ENCODE peak calls at places on chromosomes 5 and 9, in seven cellular contexts. One of them, this sample, is unnamed.

GRCh38 chr5:80904533-80905187 is 55.5 kb upstream of the RASGRF2 start:
- DNase-seq in RCC 7860: no peak
- DNase-seq in colonic mucosa: no peak
- DNase-seq in caudate nucleus: no peak
- DNase-seq in WTC11: no peak
- DNase-seq in stimulated activated CD8-positive, alpha-beta memory T cell treated with anti-CD3 and anti-CD28 coated beads, Interleukin-15, amount 100 ng/mL, for 4 hours: no peak
- DNase-seq in IMR-90: no peak
- DNase-seq in this sample: no peak

GRCh38 chr9:4592325-4592724 is 69.8 kb upstream of the PLPP6 start:
- DNase-seq in WTC11: no peak
- DNase-seq in RCC 7860: no peak
- DNase-seq in stimulated activated CD8-positive, alpha-beta memory T cell treated with anti-CD3 and anti-CD28 coated beads, Interleukin-15, amount 100 ng/mL, for 4 hours: no peak
- DNase-seq in caudate nucleus: no peak
- DNase-seq in colonic mucosa: no peak
- DNase-seq in IMR-90: no peak
- DNase-seq in this sample: no peak

GRCh38 chr9:75147638-75148037 is 59.3 kb downstream of the OSTF1 start:
- DNase-seq in WTC11: no peak
- DNase-seq in colonic mucosa: no peak
- DNase-seq in IMR-90: peak; percentile 19
- DNase-seq in RCC 7860: no peak
- DNase-seq in caudate nucleus: no peak
- DNase-seq in stimulated activated CD8-positive, alpha-beta memory T cell treated with anti-CD3 and anti-CD28 coated beads, Interleukin-15, amount 100 ng/mL, for 4 hours: no peak
- DNase-seq in this sample: no peak

GRCh38 chr9:129237195-129237611 is 59.1 kb upstream of the IER5L start:
- DNase-seq in colonic mucosa: no peak
- DNase-seq in IMR-90: peak; percentile 65
- DNase-seq in stimulated activated CD8-positive, alpha-beta memory T cell treated with anti-CD3 and anti-CD28 coated beads, Interleukin-15, amount 100 ng/mL, for 4 hours: peak; percentile 51
- DNase-seq in WTC11: no peak
- DNase-seq in caudate nucleus: peak; percentile 15
- DNase-seq in RCC 7860: peak; percentile 45
- DNase-seq in this sample: peak; percentile 36

GRCh38 chr5:39080597-39081204 is 6.5 kb upstream of the RICTOR start:
- DNase-seq in WTC11: peak; percentile 49
- DNase-seq in stimulated activated CD8-positive, alpha-beta memory T cell treated with anti-CD3 and anti-CD28 coated beads, Interleukin-15, amount 100 ng/mL, for 4 hours: no peak
- DNase-seq in colonic mucosa: peak; percentile 41
- DNase-seq in RCC 7860: peak; percentile 52
- DNase-seq in IMR-90: peak; percentile 73
- DNase-seq in caudate nucleus: peak; percentile 32
- DNase-seq in this sample: peak; percentile 24

GRCh38 chr9:32992596-32993238 is 8.7 kb downstream of the APTX start:
- DNase-seq in caudate nucleus: no peak
- DNase-seq in colonic mucosa: no peak
- DNase-seq in IMR-90: peak; percentile 28
- DNase-seq in RCC 7860: no peak
- DNase-seq in stimulated activated CD8-positive, alpha-beta memory T cell treated with anti-CD3 and anti-CD28 coated beads, Interleukin-15, amount 100 ng/mL, for 4 hours: no peak
- DNase-seq in WTC11: no peak
- DNase-seq in this sample: peak; percentile 63

GRCh38 chr9:99057665-99058625 is 47.0 kb upstream of the TGFBR1 start:
- DNase-seq in caudate nucleus: no peak
- DNase-seq in IMR-90: peak; percentile 81
- DNase-seq in WTC11: no peak
- DNase-seq in RCC 7860: peak; percentile 87
- DNase-seq in colonic mucosa: peak; percentile 57
- DNase-seq in stimulated activated CD8-positive, alpha-beta memory T cell treated with anti-CD3 and anti-CD28 coated beads, Interleukin-15, amount 100 ng/mL, for 4 hours: peak; percentile 59
- DNase-seq in this sample: peak; percentile 20

GRCh38 chr5:54226215-54226614 is 84.2 kb downstream of the ARL15 start:
- DNase-seq in colonic mucosa: no peak
- DNase-seq in WTC11: no peak
- DNase-seq in IMR-90: no peak
- DNase-seq in caudate nucleus: no peak
- DNase-seq in stimulated activated CD8-positive, alpha-beta memory T cell treated with anti-CD3 and anti-CD28 coated beads, Interleukin-15, amount 100 ng/mL, for 4 hours: no peak
- DNase-seq in RCC 7860: no peak
- DNase-seq in this sample: peak; percentile 28

GRCh38 chr5:121292664-121293063 is 559.0 kb upstream of the FTMT start:
- DNase-seq in stimulated activated CD8-positive, alpha-beta memory T cell treated with anti-CD3 and anti-CD28 coated beads, Interleukin-15, amount 100 ng/mL, for 4 hours: no peak
- DNase-seq in IMR-90: no peak
- DNase-seq in RCC 7860: no peak
- DNase-seq in caudate nucleus: no peak
- DNase-seq in WTC11: no peak
- DNase-seq in colonic mucosa: no peak
- DNase-seq in this sample: no peak

GRCh38 chr9:27505744-27506161 is 18.3 kb upstream of the IFNK start:
- DNase-seq in RCC 7860: no peak
- DNase-seq in stimulated activated CD8-positive, alpha-beta memory T cell treated with anti-CD3 and anti-CD28 coated beads, Interleukin-15, amount 100 ng/mL, for 4 hours: no peak
- DNase-seq in IMR-90: no peak
- DNase-seq in WTC11: no peak
- DNase-seq in caudate nucleus: no peak
- DNase-seq in colonic mucosa: no peak
- DNase-seq in this sample: no peak

GRCh38 chr9:26326473-26327044 is 566.0 kb downstream of the CAAP1 start:
- DNase-seq in IMR-90: peak; percentile 81
- DNase-seq in caudate nucleus: peak; percentile 15
- DNase-seq in RCC 7860: peak; percentile 63
- DNase-seq in colonic mucosa: peak; percentile 21
- DNase-seq in WTC11: peak; percentile 47
- DNase-seq in stimulated activated CD8-positive, alpha-beta memory T cell treated with anti-CD3 and anti-CD28 coated beads, Interleukin-15, amount 100 ng/mL, for 4 hours: no peak
- DNase-seq in this sample: peak; percentile 81

GRCh38 chr5:129904102-129904666 is at the start of gene CHSY3:
- DNase-seq in IMR-90: peak; percentile 54
- DNase-seq in RCC 7860: peak; percentile 51
- DNase-seq in stimulated activated CD8-positive, alpha-beta memory T cell treated with anti-CD3 and anti-CD28 coated beads, Interleukin-15, amount 100 ng/mL, for 4 hours: no peak
- DNase-seq in colonic mucosa: peak; percentile 81
- DNase-seq in caudate nucleus: peak; percentile 84
- DNase-seq in WTC11: peak; percentile 78
- DNase-seq in this sample: peak; percentile 55

GRCh38 chr9:129624168-129624759 is 1.7 kb upstream of the NTMT1 start:
- DNase-seq in stimulated activated CD8-positive, alpha-beta memory T cell treated with anti-CD3 and anti-CD28 coated beads, Interleukin-15, amount 100 ng/mL, for 4 hours: peak; percentile 41
- DNase-seq in IMR-90: peak; percentile 53
- DNase-seq in WTC11: peak; percentile 88
- DNase-seq in caudate nucleus: peak; percentile 38
- DNase-seq in colonic mucosa: peak; percentile 72
- DNase-seq in RCC 7860: peak; percentile 15
- DNase-seq in this sample: peak; percentile 32

GRCh38 chr5:92374859-92375258 is 991.7 kb upstream of the ARRDC3 start:
- DNase-seq in caudate nucleus: no peak
- DNase-seq in colonic mucosa: no peak
- DNase-seq in IMR-90: no peak
- DNase-seq in RCC 7860: no peak
- DNase-seq in WTC11: no peak
- DNase-seq in stimulated activated CD8-positive, alpha-beta memory T cell treated with anti-CD3 and anti-CD28 coated beads, Interleukin-15, amount 100 ng/mL, for 4 hours: no peak
- DNase-seq in this sample: no peak

GRCh38 chr5:142872217-142872616 is 102.0 kb downstream of the ARHGAP26 start:
- DNase-seq in stimulated activated CD8-positive, alpha-beta memory T cell treated with anti-CD3 and anti-CD28 coated beads, Interleukin-15, amount 100 ng/mL, for 4 hours: no peak
- DNase-seq in colonic mucosa: no peak
- DNase-seq in WTC11: no peak
- DNase-seq in IMR-90: no peak
- DNase-seq in caudate nucleus: no peak
- DNase-seq in RCC 7860: no peak
- DNase-seq in this sample: no peak

GRCh38 chr5:124980174-124980941 is 233.9 kb upstream of the ZNF608 start:
- DNase-seq in WTC11: peak; percentile 53
- DNase-seq in RCC 7860: no peak
- DNase-seq in IMR-90: no peak
- DNase-seq in caudate nucleus: peak; percentile 57
- DNase-seq in colonic mucosa: no peak
- DNase-seq in stimulated activated CD8-positive, alpha-beta memory T cell treated with anti-CD3 and anti-CD28 coated beads, Interleukin-15, amount 100 ng/mL, for 4 hours: no peak
- DNase-seq in this sample: no peak

GRCh38 chr5:176609724-176610429 is at the start of gene GPRIN1:
- DNase-seq in IMR-90: peak; percentile 36
- DNase-seq in caudate nucleus: peak; percentile 32
- DNase-seq in colonic mucosa: peak; percentile 63
- DNase-seq in WTC11: peak; percentile 66
- DNase-seq in stimulated activated CD8-positive, alpha-beta memory T cell treated with anti-CD3 and anti-CD28 coated beads, Interleukin-15, amount 100 ng/mL, for 4 hours: no peak
- DNase-seq in RCC 7860: peak; percentile 20
- DNase-seq in this sample: peak; percentile 45

GRCh38 chr5:171152382-171152781 is 156.7 kb upstream of the TLX3 start:
- DNase-seq in IMR-90: peak; percentile 54
- DNase-seq in RCC 7860: no peak
- DNase-seq in WTC11: no peak
- DNase-seq in stimulated activated CD8-positive, alpha-beta memory T cell treated with anti-CD3 and anti-CD28 coated beads, Interleukin-15, amount 100 ng/mL, for 4 hours: no peak
- DNase-seq in colonic mucosa: no peak
- DNase-seq in caudate nucleus: no peak
- DNase-seq in this sample: no peak

GRCh38 chr9:13648676-13649075 is 369.2 kb upstream of the MPDZ start:
- DNase-seq in RCC 7860: no peak
- DNase-seq in stimulated activated CD8-positive, alpha-beta memory T cell treated with anti-CD3 and anti-CD28 coated beads, Interleukin-15, amount 100 ng/mL, for 4 hours: no peak
- DNase-seq in IMR-90: no peak
- DNase-seq in WTC11: no peak
- DNase-seq in caudate nucleus: no peak
- DNase-seq in colonic mucosa: no peak
- DNase-seq in this sample: no peak

GRCh38 chr5:1826235-1826980 is 25.2 kb downstream of the NDUFS6 start:
- DNase-seq in IMR-90: no peak
- DNase-seq in WTC11: no peak
- DNase-seq in colonic mucosa: no peak
- DNase-seq in RCC 7860: no peak
- DNase-seq in caudate nucleus: no peak
- DNase-seq in stimulated activated CD8-positive, alpha-beta memory T cell treated with anti-CD3 and anti-CD28 coated beads, Interleukin-15, amount 100 ng/mL, for 4 hours: no peak
- DNase-seq in this sample: no peak

GRCh38 chr5:172336264-172336663 is 52.7 kb upstream of the UBTD2 start:
- DNase-seq in RCC 7860: no peak
- DNase-seq in WTC11: no peak
- DNase-seq in IMR-90: no peak
- DNase-seq in colonic mucosa: no peak
- DNase-seq in stimulated activated CD8-positive, alpha-beta memory T cell treated with anti-CD3 and anti-CD28 coated beads, Interleukin-15, amount 100 ng/mL, for 4 hours: no peak
- DNase-seq in caudate nucleus: no peak
- DNase-seq in this sample: no peak

GRCh38 chr5:122715095-122715494 is 59.8 kb upstream of the SNX2 start:
- DNase-seq in stimulated activated CD8-positive, alpha-beta memory T cell treated with anti-CD3 and anti-CD28 coated beads, Interleukin-15, amount 100 ng/mL, for 4 hours: no peak
- DNase-seq in colonic mucosa: no peak
- DNase-seq in WTC11: no peak
- DNase-seq in IMR-90: peak; percentile 6
- DNase-seq in caudate nucleus: no peak
- DNase-seq in RCC 7860: no peak
- DNase-seq in this sample: no peak

GRCh38 chr5:38692346-38692745 is 135.9 kb upstream of the LIFR start:
- DNase-seq in WTC11: no peak
- DNase-seq in IMR-90: no peak
- DNase-seq in stimulated activated CD8-positive, alpha-beta memory T cell treated with anti-CD3 and anti-CD28 coated beads, Interleukin-15, amount 100 ng/mL, for 4 hours: no peak
- DNase-seq in RCC 7860: no peak
- DNase-seq in caudate nucleus: no peak
- DNase-seq in colonic mucosa: no peak
- DNase-seq in this sample: no peak

GRCh38 chr5:174667526-174667925 is 56.9 kb upstream of the MSX2 start:
- DNase-seq in IMR-90: no peak
- DNase-seq in RCC 7860: no peak
- DNase-seq in WTC11: no peak
- DNase-seq in caudate nucleus: no peak
- DNase-seq in colonic mucosa: no peak
- DNase-seq in stimulated activated CD8-positive, alpha-beta memory T cell treated with anti-CD3 and anti-CD28 coated beads, Interleukin-15, amount 100 ng/mL, for 4 hours: no peak
- DNase-seq in this sample: no peak

GRCh38 chr5:172284275-172284971 is 859 bp upstream of the UBTD2 start:
- DNase-seq in stimulated activated CD8-positive, alpha-beta memory T cell treated with anti-CD3 and anti-CD28 coated beads, Interleukin-15, amount 100 ng/mL, for 4 hours: no peak
- DNase-seq in IMR-90: no peak
- DNase-seq in colonic mucosa: no peak
- DNase-seq in caudate nucleus: peak; percentile 69
- DNase-seq in RCC 7860: no peak
- DNase-seq in WTC11: no peak
- DNase-seq in this sample: peak; percentile 66

GRCh38 chr5:14208071-14209021 is 65.2 kb downstream of the TRIO start:
- DNase-seq in WTC11: no peak
- DNase-seq in stimulated activated CD8-positive, alpha-beta memory T cell treated with anti-CD3 and anti-CD28 coated beads, Interleukin-15, amount 100 ng/mL, for 4 hours: no peak
- DNase-seq in caudate nucleus: no peak
- DNase-seq in colonic mucosa: peak; percentile 73
- DNase-seq in RCC 7860: peak; percentile 84
- DNase-seq in IMR-90: peak; percentile 94
- DNase-seq in this sample: peak; percentile 40

GRCh38 chr5:137141779-137142178 is 357.3 kb downstream of the SPOCK1 start:
- DNase-seq in WTC11: no peak
- DNase-seq in colonic mucosa: no peak
- DNase-seq in IMR-90: no peak
- DNase-seq in stimulated activated CD8-positive, alpha-beta memory T cell treated with anti-CD3 and anti-CD28 coated beads, Interleukin-15, amount 100 ng/mL, for 4 hours: no peak
- DNase-seq in RCC 7860: no peak
- DNase-seq in caudate nucleus: no peak
- DNase-seq in this sample: no peak

GRCh38 chr9:117224676-117225075 is 190.2 kb downstream of the ASTN2 start:
- DNase-seq in caudate nucleus: no peak
- DNase-seq in colonic mucosa: no peak
- DNase-seq in RCC 7860: no peak
- DNase-seq in IMR-90: no peak
- DNase-seq in stimulated activated CD8-positive, alpha-beta memory T cell treated with anti-CD3 and anti-CD28 coated beads, Interleukin-15, amount 100 ng/mL, for 4 hours: no peak
- DNase-seq in WTC11: no peak
- DNase-seq in this sample: no peak

GRCh38 chr5:82694886-82695285 is 382.3 kb downstream of the TMEM167A start:
- DNase-seq in stimulated activated CD8-positive, alpha-beta memory T cell treated with anti-CD3 and anti-CD28 coated beads, Interleukin-15, amount 100 ng/mL, for 4 hours: no peak
- DNase-seq in RCC 7860: no peak
- DNase-seq in IMR-90: no peak
- DNase-seq in colonic mucosa: no peak
- DNase-seq in caudate nucleus: no peak
- DNase-seq in WTC11: no peak
- DNase-seq in this sample: peak; percentile 2

GRCh38 chr5:126373621-126374416 is 49.4 kb upstream of the GRAMD2B start:
- DNase-seq in IMR-90: no peak
- DNase-seq in colonic mucosa: peak; percentile 32
- DNase-seq in stimulated activated CD8-positive, alpha-beta memory T cell treated with anti-CD3 and anti-CD28 coated beads, Interleukin-15, amount 100 ng/mL, for 4 hours: no peak
- DNase-seq in caudate nucleus: no peak
- DNase-seq in RCC 7860: peak; percentile 88
- DNase-seq in WTC11: no peak
- DNase-seq in this sample: peak; percentile 31